ENCODE peak calls at places on chromosomes 12 and 14, in four cellular contexts. Y, L, D and Z are unnamed samples.

GRCh38 chr14:79745046-79745445 is 466.3 kb downstream of the DIO2 start:
- DNase-seq in Y (no peak), L (no peak), D (no peak), Z (no peak)

GRCh38 chr12:32496946-32497345 is 97.6 kb downstream of the FGD4 start:
- DNase-seq in D (no peak), Y (no peak), L (no peak), Z (no peak)

GRCh38 chr12:111741235-111741812 is 25.4 kb upstream of the ALDH2 start:
- DNase-seq in Y (peak; percentile 40), D (no peak), L (no peak), Z (no peak)

GRCh38 chr14:68040633-68041369 is 221.2 kb downstream of the RAD51B start:
- DNase-seq in Y (no peak), L (no peak), D (no peak), Z (no peak)

GRCh38 chr12:55830601-55831406 is 1.4 kb upstream of the DNAJC14 start:
- DNase-seq in Y (peak; percentile 66), D (no peak), L (no peak), Z (peak; percentile 29)

GRCh38 chr14:65242732-65243134 is 140.4 kb upstream of the MAX start:
- DNase-seq in D (no peak), Y (no peak), L (no peak), Z (no peak)

GRCh38 chr14:98138666-98139065 is 1133.3 kb downstream of the BCL11B start:
- DNase-seq in Y (peak; percentile 24), D (no peak), L (peak; percentile 37), Z (no peak)

GRCh38 chr14:52043690-52044089 is 25.2 kb downstream of the NID2 start:
- DNase-seq in D (no peak), L (no peak), Y (no peak), Z (no peak)